ENCODE peak calls at places on chromosomes 11 and 22, in four cellular contexts. One of them, this sample, is unnamed.
A peak's percentile ranks its signal among the peaks of the same experiment; 100 is the strongest.

GRCh38 chr11:69775163-69775755 is at the start of gene FGF4:
- DNase-seq in foreskin fibroblast: no peak
- DNase-seq in HL-60: no peak
- DNase-seq in NCI-H1930: no peak
- DNase-seq in this sample: no peak

GRCh38 chr11:119380816-119381185 is 689 bp downstream of the USP2 start:
- DNase-seq in foreskin fibroblast: no peak
- DNase-seq in HL-60: no peak
- DNase-seq in NCI-H1930: no peak
- DNase-seq in this sample: no peak

GRCh38 chr11:47966621-47967020 is 13.7 kb upstream of the PTPRJ start:
- DNase-seq in HL-60: no peak
- DNase-seq in foreskin fibroblast: no peak
- DNase-seq in NCI-H1930: no peak
- DNase-seq in this sample: no peak

GRCh38 chr11:130141561-130142341 is 17.8 kb upstream of the ST14 start:
- DNase-seq in NCI-H1930: no peak
- DNase-seq in HL-60: no peak
- DNase-seq in foreskin fibroblast: no peak
- DNase-seq in this sample: no peak

GRCh38 chr11:110199184-110199981 is 97.0 kb downstream of the RDX start:
- DNase-seq in foreskin fibroblast: peak; percentile 75
- DNase-seq in HL-60: no peak
- DNase-seq in NCI-H1930: no peak
- DNase-seq in this sample: no peak

GRCh38 chr11:27088353-27088752 is 47.7 kb downstream of the BBOX1 start:
- DNase-seq in NCI-H1930: no peak
- DNase-seq in HL-60: no peak
- DNase-seq in foreskin fibroblast: no peak
- DNase-seq in this sample: no peak

GRCh38 chr11:131571571-131571970 is 201.2 kb downstream of the NTM start:
- DNase-seq in NCI-H1930: no peak
- DNase-seq in foreskin fibroblast: no peak
- DNase-seq in HL-60: no peak
- DNase-seq in this sample: no peak

GRCh38 chr11:33366918-33367317 is 109.7 kb downstream of the HIPK3 start:
- DNase-seq in foreskin fibroblast: peak; percentile 37
- DNase-seq in NCI-H1930: no peak
- DNase-seq in HL-60: no peak
- DNase-seq in this sample: no peak

GRCh38 chr11:85472953-85473352 is 154.2 kb downstream of the DLG2 start:
- DNase-seq in NCI-H1930: no peak
- DNase-seq in foreskin fibroblast: no peak
- DNase-seq in HL-60: no peak
- DNase-seq in this sample: no peak

GRCh38 chr11:61021661-61022212 is 50.3 kb downstream of the CD6 start:
- DNase-seq in NCI-H1930: no peak
- DNase-seq in HL-60: no peak
- DNase-seq in foreskin fibroblast: no peak
- DNase-seq in this sample: peak; percentile 68

GRCh38 chr22:37640591-37641250 is 1.3 kb downstream of the SH3BP1 start:
- DNase-seq in HL-60: no peak
- DNase-seq in NCI-H1930: no peak
- DNase-seq in foreskin fibroblast: no peak
- DNase-seq in this sample: no peak

GRCh38 chr22:49372111-49372529 is 455.6 kb downstream of the BRD1 start:
- DNase-seq in foreskin fibroblast: no peak
- DNase-seq in HL-60: no peak
- DNase-seq in NCI-H1930: no peak
- DNase-seq in this sample: no peak

GRCh38 chr11:128342511-128343133 is 244.7 kb downstream of the ETS1 start:
- DNase-seq in foreskin fibroblast: peak; percentile 87
- DNase-seq in HL-60: no peak
- DNase-seq in NCI-H1930: no peak
- DNase-seq in this sample: peak; percentile 50

GRCh38 chr11:29310016-29310415 is 706.8 kb downstream of the KCNA4 start:
- DNase-seq in HL-60: no peak
- DNase-seq in NCI-H1930: no peak
- DNase-seq in foreskin fibroblast: peak; percentile 71
- DNase-seq in this sample: no peak

GRCh38 chr11:75445315-75445953 is 12.4 kb upstream of the KLHL35 start:
- DNase-seq in foreskin fibroblast: peak; percentile 74
- DNase-seq in HL-60: peak; percentile 52
- DNase-seq in NCI-H1930: no peak
- DNase-seq in this sample: no peak

GRCh38 chr11:33544593-33545373 is 155.8 kb downstream of the C11orf91 start:
- DNase-seq in foreskin fibroblast: peak; percentile 32
- DNase-seq in NCI-H1930: no peak
- DNase-seq in HL-60: no peak
- DNase-seq in this sample: no peak